ENCODE peak calls at places on chromosomes 11 and 22, in eight cellular contexts. One of them, this sample, is unnamed.
A peak's percentile ranks its signal among the peaks of the same experiment; 100 is the strongest.

GRCh38 chr22:35301370-35301874 is 1.7 kb downstream of the TOM1 start:
- DNase-seq in hypothalamus: no peak
- DNase-seq in A549: peak; percentile 44
- DNase-seq in Calu3: peak; percentile 83
- DNase-seq in fibroblast of the aortic adventitia: peak; percentile 94
- DNase-seq in HCEC 1CT: peak; percentile 96
- DNase-seq in ureter: no peak
- DNase-seq in WTC11: no peak
- DNase-seq in this sample: no peak

GRCh38 chr11:75492181-75492820 is 33.4 kb downstream of the GDPD5 start:
- DNase-seq in hypothalamus: no peak
- DNase-seq in A549: no peak
- DNase-seq in Calu3: peak; percentile 64
- DNase-seq in fibroblast of the aortic adventitia: no peak
- DNase-seq in HCEC 1CT: no peak
- DNase-seq in ureter: no peak
- DNase-seq in WTC11: peak; percentile 32
- DNase-seq in this sample: no peak

GRCh38 chr22:20249797-20250354 is 18.2 kb downstream of the RTN4R start:
- DNase-seq in hypothalamus: no peak
- DNase-seq in A549: no peak
- DNase-seq in Calu3: no peak
- DNase-seq in fibroblast of the aortic adventitia: peak; percentile 40
- DNase-seq in HCEC 1CT: no peak
- DNase-seq in ureter: no peak
- DNase-seq in WTC11: no peak
- DNase-seq in this sample: no peak

GRCh38 chr22:38041760-38042584 is 15.2 kb upstream of the PICK1 start:
- DNase-seq in hypothalamus: no peak
- DNase-seq in A549: no peak
- DNase-seq in Calu3: no peak
- DNase-seq in fibroblast of the aortic adventitia: no peak
- DNase-seq in HCEC 1CT: no peak
- DNase-seq in ureter: no peak
- DNase-seq in WTC11: no peak
- DNase-seq in this sample: no peak

GRCh38 chr11:96228472-96228871 is 114.5 kb downstream of the MAML2 start:
- DNase-seq in hypothalamus: no peak
- DNase-seq in A549: no peak
- DNase-seq in Calu3: peak; percentile 45
- DNase-seq in fibroblast of the aortic adventitia: peak; percentile 96
- DNase-seq in HCEC 1CT: peak; percentile 89
- DNase-seq in ureter: peak; percentile 71
- DNase-seq in WTC11: no peak
- DNase-seq in this sample: peak; percentile 16

GRCh38 chr11:10694481-10695239 is 1.1 kb upstream of the IRAG1 start:
- DNase-seq in hypothalamus: no peak
- DNase-seq in A549: no peak
- DNase-seq in Calu3: no peak
- DNase-seq in fibroblast of the aortic adventitia: peak; percentile 69
- DNase-seq in HCEC 1CT: peak; percentile 55
- DNase-seq in ureter: no peak
- DNase-seq in WTC11: no peak
- DNase-seq in this sample: no peak

GRCh38 chr11:22976146-22976545 is 115.9 kb upstream of the CCDC179 start:
- DNase-seq in hypothalamus: no peak
- DNase-seq in A549: no peak
- DNase-seq in Calu3: peak; percentile 65
- DNase-seq in fibroblast of the aortic adventitia: no peak
- DNase-seq in HCEC 1CT: peak; percentile 80
- DNase-seq in ureter: peak; percentile 43
- DNase-seq in WTC11: no peak
- DNase-seq in this sample: no peak

GRCh38 chr11:117901601-117902000 is 25.1 kb upstream of the FXYD6 start:
- DNase-seq in hypothalamus: no peak
- DNase-seq in A549: no peak
- DNase-seq in Calu3: no peak
- DNase-seq in fibroblast of the aortic adventitia: no peak
- DNase-seq in HCEC 1CT: no peak
- DNase-seq in ureter: no peak
- DNase-seq in WTC11: no peak
- DNase-seq in this sample: no peak

GRCh38 chr22:28899199-28899853 is 16.0 kb downstream of the ZNRF3 start:
- DNase-seq in hypothalamus: no peak
- DNase-seq in A549: no peak
- DNase-seq in Calu3: no peak
- DNase-seq in fibroblast of the aortic adventitia: no peak
- DNase-seq in HCEC 1CT: no peak
- DNase-seq in ureter: no peak
- DNase-seq in WTC11: no peak
- DNase-seq in this sample: no peak

GRCh38 chr11:27150098-27150497 is 109.5 kb downstream of the BBOX1 start:
- DNase-seq in hypothalamus: no peak
- DNase-seq in A549: no peak
- DNase-seq in Calu3: no peak
- DNase-seq in fibroblast of the aortic adventitia: no peak
- DNase-seq in HCEC 1CT: no peak
- DNase-seq in ureter: no peak
- DNase-seq in WTC11: peak; percentile 20
- DNase-seq in this sample: no peak

GRCh38 chr22:39498368-39498767 is 3.7 kb upstream of the MIEF1 start:
- DNase-seq in hypothalamus: no peak
- DNase-seq in A549: no peak
- DNase-seq in Calu3: no peak
- DNase-seq in fibroblast of the aortic adventitia: no peak
- DNase-seq in HCEC 1CT: no peak
- DNase-seq in ureter: no peak
- DNase-seq in WTC11: no peak
- DNase-seq in this sample: no peak

GRCh38 chr11:61815790-61816735 is 740 bp downstream of the FADS1 start:
- DNase-seq in hypothalamus: no peak
- DNase-seq in A549: peak; percentile 67
- DNase-seq in Calu3: peak; percentile 66
- DNase-seq in fibroblast of the aortic adventitia: peak; percentile 58
- DNase-seq in HCEC 1CT: peak; percentile 71
- DNase-seq in ureter: peak; percentile 67
- DNase-seq in WTC11: peak; percentile 78
- DNase-seq in this sample: peak; percentile 27

GRCh38 chr11:95230054-95231034 is 658 bp downstream of the SESN3 start:
- DNase-seq in hypothalamus: no peak
- DNase-seq in A549: peak; percentile 7
- DNase-seq in Calu3: peak; percentile 8
- DNase-seq in fibroblast of the aortic adventitia: peak; percentile 35
- DNase-seq in HCEC 1CT: peak; percentile 12
- DNase-seq in ureter: peak; percentile 54
- DNase-seq in WTC11: peak; percentile 26
- DNase-seq in this sample: no peak

GRCh38 chr22:17597217-17597616 is 31.3 kb downstream of the ATP6V1E1 start:
- DNase-seq in hypothalamus: no peak
- DNase-seq in A549: no peak
- DNase-seq in Calu3: no peak
- DNase-seq in fibroblast of the aortic adventitia: no peak
- DNase-seq in HCEC 1CT: no peak
- DNase-seq in ureter: no peak
- DNase-seq in WTC11: no peak
- DNase-seq in this sample: no peak

GRCh38 chr11:47756208-47756607 is 10.9 kb downstream of the FNBP4 start:
- DNase-seq in hypothalamus: no peak
- DNase-seq in A549: no peak
- DNase-seq in Calu3: no peak
- DNase-seq in fibroblast of the aortic adventitia: no peak
- DNase-seq in HCEC 1CT: no peak
- DNase-seq in ureter: no peak
- DNase-seq in WTC11: no peak
- DNase-seq in this sample: no peak

GRCh38 chr11:45657496-45658260 is 7.7 kb downstream of the CHST1 start:
- DNase-seq in hypothalamus: no peak
- DNase-seq in A549: no peak
- DNase-seq in Calu3: no peak
- DNase-seq in fibroblast of the aortic adventitia: no peak
- DNase-seq in HCEC 1CT: no peak
- DNase-seq in ureter: no peak
- DNase-seq in WTC11: no peak
- DNase-seq in this sample: no peak

GRCh38 chr22:26066534-26066933 is 102.7 kb upstream of the SEZ6L start:
- DNase-seq in hypothalamus: no peak
- DNase-seq in A549: no peak
- DNase-seq in Calu3: no peak
- DNase-seq in fibroblast of the aortic adventitia: no peak
- DNase-seq in HCEC 1CT: no peak
- DNase-seq in ureter: no peak
- DNase-seq in WTC11: peak; percentile 34
- DNase-seq in this sample: no peak

GRCh38 chr22:46867106-46867505 is 104.7 kb downstream of the TBC1D22A start:
- DNase-seq in hypothalamus: no peak
- DNase-seq in A549: no peak
- DNase-seq in Calu3: no peak
- DNase-seq in fibroblast of the aortic adventitia: no peak
- DNase-seq in HCEC 1CT: peak; percentile 20
- DNase-seq in ureter: no peak
- DNase-seq in WTC11: no peak
- DNase-seq in this sample: no peak

GRCh38 chr11:1293619-1294015 is 15.8 kb downstream of the TOLLIP start:
- DNase-seq in hypothalamus: no peak
- DNase-seq in A549: peak; percentile 25
- DNase-seq in Calu3: peak; percentile 63
- DNase-seq in fibroblast of the aortic adventitia: no peak
- DNase-seq in HCEC 1CT: no peak
- DNase-seq in ureter: no peak
- DNase-seq in WTC11: no peak
- DNase-seq in this sample: no peak

GRCh38 chr11:63901660-63902059 is 15.3 kb downstream of the RCOR2 start:
- DNase-seq in hypothalamus: no peak
- DNase-seq in A549: no peak
- DNase-seq in Calu3: no peak
- DNase-seq in fibroblast of the aortic adventitia: peak; percentile 23
- DNase-seq in HCEC 1CT: no peak
- DNase-seq in ureter: no peak
- DNase-seq in WTC11: no peak
- DNase-seq in this sample: no peak

GRCh38 chr11:125489166-125489565 is 6.9 kb downstream of the FEZ1 start:
- DNase-seq in hypothalamus: no peak
- DNase-seq in A549: no peak
- DNase-seq in Calu3: no peak
- DNase-seq in fibroblast of the aortic adventitia: no peak
- DNase-seq in HCEC 1CT: no peak
- DNase-seq in ureter: no peak
- DNase-seq in WTC11: no peak
- DNase-seq in this sample: no peak

GRCh38 chr11:129703846-129704245 is 111.8 kb upstream of the TMEM45B start:
- DNase-seq in hypothalamus: no peak
- DNase-seq in A549: no peak
- DNase-seq in Calu3: no peak
- DNase-seq in fibroblast of the aortic adventitia: no peak
- DNase-seq in HCEC 1CT: no peak
- DNase-seq in ureter: no peak
- DNase-seq in WTC11: no peak
- DNase-seq in this sample: no peak

This sample was measured in HCT116.